ENCODE peak calls at places on chromosomes 7 and 10, in seven cellular contexts. C, F, D, V, G, B and R are unnamed samples.

GRCh38 chr7:78496226-78496625 is 697.7 kb downstream of the PHTF2 start:
- DNase-seq in F (no peak), G (no peak), B (no peak), C (no peak), V (no peak), D (no peak), R (no peak)

GRCh38 chr10:2994562-2994961 is 72.8 kb upstream of the PFKP start:
- DNase-seq in C (no peak), B (no peak), F (no peak), D (no peak), G (peak), V (no peak), R (no peak)

GRCh38 chr7:46586406-46586805 is 665.3 kb upstream of the IGFBP3 start:
- DNase-seq in B (no peak), D (no peak), G (peak), V (no peak), C (no peak), F (no peak), R (no peak)

GRCh38 chr7:85095357-85095756 is 91.5 kb downstream of the SEMA3D start:
- DNase-seq in F (no peak), D (no peak), G (peak), B (no peak), V (no peak), C (no peak), R (no peak)

GRCh38 chr7:2299131-2299829 is 15.0 kb downstream of the SNX8 start:
- DNase-seq in D (peak), C (peak), G (peak), F (no peak), B (peak), V (no peak), R (no peak)

GRCh38 chr10:114163062-114163861 is 10.7 kb downstream of the CCDC186 start:
- DNase-seq in C (no peak), B (no peak), V (no peak), G (peak), D (no peak), F (no peak), R (no peak)

GRCh38 chr7:128406147-128406985 is 3.4 kb downstream of the IMPDH1 start:
- DNase-seq in F (no peak), V (no peak), D (no peak), B (no peak), C (no peak), G (no peak), R (no peak)

GRCh38 chr10:104683567-104683966 is 42.5 kb downstream of the SORCS3 start:
- DNase-seq in C (no peak), F (no peak), D (no peak), G (no peak), B (no peak), V (no peak), R (no peak)

GRCh38 chr7:158880973-158881372 is 24.6 kb downstream of the DYNC2I1 start:
- DNase-seq in B (no peak), G (no peak), C (no peak), V (no peak), F (no peak), D (no peak), R (no peak)

GRCh38 chr7:106277976-106278375 is 6.8 kb downstream of the NAMPT start:
- DNase-seq in V (no peak), C (no peak), G (peak), B (no peak), D (no peak), F (no peak), R (no peak)

GRCh38 chr10:37975407-37975991 is 948 bp downstream of the ZNF25 start:
- DNase-seq in F (no peak), D (no peak), B (no peak), C (peak), V (no peak), G (peak), R (no peak)

GRCh38 chr10:132158122-132158741 is 28.5 kb upstream of the DPYSL4 start:
- DNase-seq in F (no peak), C (no peak), B (peak), D (no peak), V (peak), G (no peak), R (no peak)

GRCh38 chr10:21497177-21497807 is 28.2 kb downstream of the SKIDA1 start:
- DNase-seq in G (peak), C (peak), F (peak), D (no peak), V (no peak), B (peak), R (peak)

GRCh38 chr10:48450233-48450810 is 143.8 kb downstream of the MAPK8 start:
- DNase-seq in F (no peak), B (no peak), C (no peak), G (no peak), V (no peak), D (no peak), R (no peak)

GRCh38 chr10:91800756-91801155 is 2.5 kb downstream of the TNKS2 start:
- DNase-seq in D (no peak), G (no peak), V (no peak), F (no peak), C (no peak), B (no peak), R (no peak)

GRCh38 chr10:122374246-122374858 is at the start of gene PLEKHA1:
- DNase-seq in D (peak), F (peak), G (peak), C (peak), B (peak), V (peak), R (peak)

GRCh38 chr10:2936816-2937215 is 130.5 kb upstream of the PFKP start:
- DNase-seq in V (no peak), B (no peak), G (peak), F (no peak), D (no peak), C (no peak), R (no peak)

GRCh38 chr10:17006631-17007161 is 122.9 kb downstream of the CUBN start:
- DNase-seq in D (peak), G (no peak), B (no peak), V (no peak), F (no peak), C (no peak), R (no peak)

GRCh38 chr7:31882187-31882586 is 188.0 kb downstream of the PDE1C start:
- DNase-seq in G (no peak), F (peak), B (no peak), D (no peak), V (no peak), C (no peak), R (peak)

GRCh38 chr7:23335141-23335540 is 36.0 kb downstream of the MALSU1 start:
- DNase-seq in C (no peak), F (no peak), D (no peak), B (no peak), G (no peak), V (no peak), R (no peak)

GRCh38 chr7:92875719-92876118 is 39.3 kb upstream of the CDK6 start:
- DNase-seq in F (no peak), D (no peak), V (no peak), G (peak), C (no peak), B (peak), R (no peak)

GRCh38 chr7:34133356-34133982 is 228.1 kb downstream of the BMPER start:
- DNase-seq in F (no peak), C (peak), B (no peak), V (no peak), G (peak), D (no peak), R (no peak)